ENCODE peak calls at places on chromosome 4, in five cellular contexts. H is endothelial cell of umbilical vein, Y is GM12878, O is right lobe of liver, N is prostate gland. M is an unnamed sample.
A peak's percentile ranks its signal among the peaks of the same experiment; 100 is the strongest.

GRCh38 chr4:121696641-121697461 is at the start of gene ANXA5:
- DNase-seq in Y (no peak), O (peak; percentile 93), H (peak; percentile 88), N (peak; percentile 85), M (peak; percentile 84)

GRCh38 chr4:38366451-38366850 is 297.5 kb upstream of the KLF3 start:
- DNase-seq in H (no peak), Y (no peak), O (peak; percentile 17), N (peak; percentile 47), M (no peak)

GRCh38 chr4:81257841-81258240 is 42.8 kb upstream of the PRKG2 start:
- DNase-seq in H (no peak), N (no peak), Y (no peak), O (no peak), M (no peak)

GRCh38 chr4:164614999-164615398 is 138.9 kb upstream of the SMIM31 start:
- DNase-seq in Y (no peak), O (no peak), H (no peak), N (no peak), M (no peak)

GRCh38 chr4:151715881-151716280 is 44.9 kb downstream of the GATB start:
- DNase-seq in H (no peak), O (no peak), N (no peak), Y (no peak), M (no peak)

GRCh38 chr4:38290360-38290759 is 330.2 kb downstream of the PTTG2 start:
- DNase-seq in O (no peak), N (no peak), H (peak; percentile 87), Y (no peak), M (no peak)

GRCh38 chr4:173801361-173801760 is 271.3 kb upstream of the HAND2 start:
- DNase-seq in O (no peak), H (no peak), N (no peak), Y (no peak), M (no peak)

GRCh38 chr4:20265726-20266125 is 14.0 kb downstream of the SLIT2 start:
- DNase-seq in N (no peak), O (no peak), Y (no peak), H (no peak), M (no peak)

GRCh38 chr4:37279894-37280592 is 35.5 kb downstream of the NWD2 start:
- DNase-seq in O (no peak), H (no peak), Y (no peak), N (no peak), M (no peak)

GRCh38 chr4:150402968-150403367 is 179.0 kb upstream of the MAB21L2 start:
- DNase-seq in N (no peak), Y (no peak), O (peak; percentile 43), H (peak; percentile 39), M (no peak)

GRCh38 chr4:15912961-15913630 is 25.4 kb downstream of the FGFBP1 start:
- DNase-seq in N (no peak), O (no peak), Y (no peak), H (no peak), M (no peak)

DNA sequence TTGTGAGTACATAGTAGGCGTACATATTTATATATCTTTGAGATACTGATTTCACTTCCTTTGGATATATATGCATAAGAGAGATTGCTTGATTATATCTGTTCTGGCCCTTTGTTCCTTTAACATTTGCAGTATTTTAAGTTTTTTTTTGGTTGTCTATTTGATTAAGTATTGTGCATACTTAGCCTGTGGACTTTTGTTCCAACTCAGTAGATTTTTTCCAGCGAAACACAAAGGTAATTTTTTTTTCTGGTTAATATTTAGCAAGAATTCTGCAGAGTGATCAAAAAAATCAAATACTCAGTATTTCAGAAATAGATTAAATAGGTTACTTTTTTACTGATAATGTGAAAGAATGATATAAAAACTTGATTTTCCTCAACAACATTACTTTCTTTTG is at the start of gene AFM:
- DNase-seq in N (no peak), Y (no peak), H (no peak), O (no peak), M (no peak)
- TF ChIP-seq POLR2A in N (no peak), Y (no peak), H (no peak), O (no peak), M (no peak)

GRCh38 chr4:84496356-84497219 is 2.5 kb downstream of the NKX6-1 start:
- DNase-seq in O (no peak), N (no peak), H (no peak), Y (no peak), M (no peak)

GRCh38 chr4:84493092-84493850 is 5.8 kb downstream of the NKX6-1 start:
- DNase-seq in O (peak; percentile 21), H (no peak), N (no peak), Y (no peak), M (no peak)

GRCh38 chr4:84495448-84496221 is 3.5 kb downstream of the NKX6-1 start:
- DNase-seq in N (no peak), O (no peak), Y (no peak), H (no peak), M (no peak)

GRCh38 chr4:84492737-84493091 is 6.4 kb downstream of the NKX6-1 start:
- DNase-seq in O (no peak), N (no peak), Y (no peak), H (no peak), M (no peak)

GRCh38 chr4:84494518-84494917 is 4.6 kb downstream of the NKX6-1 start:
- DNase-seq in H (no peak), O (no peak), N (no peak), Y (no peak), M (no peak)
- H3K4me3 ChIP-seq in H (no peak overlapping the region), O (no peak overlapping the region), N (no peak overlapping the region), Y (no peak overlapping the region), M (no peak overlapping the region)

DNA sequence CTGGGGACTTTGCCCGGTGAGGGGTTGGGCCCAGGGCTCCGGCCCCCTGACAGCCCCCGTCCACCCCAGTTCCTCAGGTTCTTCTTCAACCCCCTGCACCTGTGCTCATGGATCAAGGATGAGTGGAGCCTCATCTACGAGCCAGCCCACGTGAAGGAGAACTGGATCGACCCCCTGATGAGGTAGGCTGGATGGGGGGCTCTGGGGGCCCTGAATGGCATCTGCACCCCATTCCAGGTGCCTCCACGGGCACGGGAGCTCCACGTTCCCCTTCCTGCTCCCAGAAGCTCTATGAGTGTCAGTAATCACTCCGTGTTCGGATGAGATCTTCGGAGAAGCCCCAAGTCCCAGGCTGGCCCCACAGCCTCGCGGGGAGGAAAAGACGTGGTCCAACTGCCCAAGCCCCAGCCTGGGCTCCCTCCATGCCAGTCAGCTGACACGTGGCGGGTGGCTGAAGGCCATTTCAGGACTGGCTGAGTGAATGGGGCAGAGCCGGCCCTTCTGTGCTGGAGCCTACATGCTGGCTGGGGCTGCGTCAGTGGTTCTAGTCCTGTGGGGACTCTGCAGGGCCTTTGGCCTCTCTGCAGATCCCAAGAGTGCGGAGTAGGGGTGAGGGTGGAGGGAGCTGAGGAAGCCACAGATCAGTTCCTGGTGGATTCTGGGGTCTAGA is 24.4 kb downstream of the CFAP99 start:
- DNase-seq in H (no peak), O (no peak), N (no peak), Y (no peak), M (no peak)
- TF ChIP-seq POLR2A in H (no peak), O (no peak), N (no peak), Y (no peak), M (no peak)

GRCh38 chr4:16977081-16977480 is 78.6 kb upstream of the LDB2 start:
- DNase-seq in Y (no peak), H (no peak), N (no peak), O (no peak), M (no peak)
- H3K4me3 ChIP-seq in Y (no peak overlapping the region), H (no peak overlapping the region), N (no peak overlapping the region), O (no peak overlapping the region), M (no peak overlapping the region)